ENCODE peak calls at places on chromosomes 3 and 15, in seven cellular contexts. One of them, this sample, is unnamed.
A peak's percentile ranks its signal among the peaks of the same experiment; 100 is the strongest.

GRCh38 chr3:142418926-142419592 is 28.8 kb downstream of the XRN1 start:
- DNase-seq in GM23248: no peak
- DNase-seq in PC-3: no peak
- DNase-seq in astrocyte: no peak
- DNase-seq in kidney: no peak
- DNase-seq in H9: no peak
- DNase-seq in HCT116: no peak
- DNase-seq in this sample: no peak

GRCh38 chr3:27483117-27484001 is 825 bp downstream of the SLC4A7 start:
- DNase-seq in astrocyte: peak; percentile 86
- DNase-seq in HCT116: no peak
- DNase-seq in GM23248: peak; percentile 84
- DNase-seq in PC-3: peak; percentile 66
- DNase-seq in H9: peak; percentile 43
- DNase-seq in kidney: peak; percentile 86
- DNase-seq in this sample: peak; percentile 73

GRCh38 chr3:125079675-125080045 is 23.9 kb upstream of the HEG1 start:
- DNase-seq in H9: no peak
- DNase-seq in GM23248: peak; percentile 54
- DNase-seq in kidney: no peak
- DNase-seq in astrocyte: no peak
- DNase-seq in PC-3: peak; percentile 60
- DNase-seq in HCT116: peak; percentile 27
- DNase-seq in this sample: peak; percentile 49

GRCh38 chr3:115922681-115923347 is 299.5 kb downstream of the GAP43 start:
- DNase-seq in H9: peak; percentile 64
- DNase-seq in astrocyte: peak; percentile 54
- DNase-seq in PC-3: peak; percentile 53
- DNase-seq in GM23248: peak; percentile 56
- DNase-seq in kidney: no peak
- DNase-seq in HCT116: peak; percentile 12
- DNase-seq in this sample: peak; percentile 49

GRCh38 chr3:43181202-43181910 is 75.5 kb upstream of the POMGNT2 start:
- DNase-seq in astrocyte: no peak
- DNase-seq in HCT116: no peak
- DNase-seq in H9: no peak
- DNase-seq in PC-3: peak; percentile 92
- DNase-seq in kidney: no peak
- DNase-seq in GM23248: no peak
- DNase-seq in this sample: no peak

GRCh38 chr3:56590814-56591213 is 33.8 kb downstream of the CCDC66 start:
- DNase-seq in GM23248: peak; percentile 3
- DNase-seq in astrocyte: peak; percentile 69
- DNase-seq in kidney: no peak
- DNase-seq in HCT116: no peak
- DNase-seq in PC-3: peak; percentile 67
- DNase-seq in H9: no peak
- DNase-seq in this sample: peak; percentile 4

GRCh38 chr3:99875925-99876781 is 58.5 kb downstream of the CMSS1 start:
- DNase-seq in GM23248: peak; percentile 93
- DNase-seq in kidney: peak; percentile 94
- DNase-seq in PC-3: no peak
- DNase-seq in HCT116: no peak
- DNase-seq in astrocyte: peak; percentile 65
- DNase-seq in H9: peak; percentile 92
- DNase-seq in this sample: peak; percentile 94

GRCh38 chr3:155712008-155712407 is 32.9 kb downstream of the PLCH1 start:
- DNase-seq in kidney: no peak
- DNase-seq in PC-3: no peak
- DNase-seq in H9: no peak
- DNase-seq in astrocyte: no peak
- DNase-seq in HCT116: no peak
- DNase-seq in GM23248: peak; percentile 46
- DNase-seq in this sample: no peak

GRCh38 chr15:58840048-58840447 is 68.9 kb downstream of the MINDY2 start:
- DNase-seq in kidney: no peak
- DNase-seq in H9: no peak
- DNase-seq in HCT116: no peak
- DNase-seq in GM23248: no peak
- DNase-seq in PC-3: peak; percentile 59
- DNase-seq in astrocyte: peak; percentile 51
- DNase-seq in this sample: no peak

GRCh38 chr3:56251343-56251945 is 216.8 kb downstream of the ERC2 start:
- DNase-seq in H9: no peak
- DNase-seq in GM23248: peak; percentile 60
- DNase-seq in PC-3: peak; percentile 76
- DNase-seq in kidney: no peak
- DNase-seq in HCT116: peak; percentile 24
- DNase-seq in astrocyte: peak; percentile 20
- DNase-seq in this sample: peak; percentile 88

GRCh38 chr3:172256101-172256687 is 192.1 kb downstream of the GHSR start:
- DNase-seq in GM23248: peak; percentile 80
- DNase-seq in HCT116: no peak
- DNase-seq in kidney: no peak
- DNase-seq in astrocyte: peak; percentile 68
- DNase-seq in H9: no peak
- DNase-seq in PC-3: no peak
- DNase-seq in this sample: peak; percentile 87

GRCh38 chr15:31325432-31325975 is 1.1 kb upstream of the KLF13 start:
- DNase-seq in HCT116: no peak
- DNase-seq in kidney: peak; percentile 96
- DNase-seq in GM23248: peak; percentile 58
- DNase-seq in PC-3: peak; percentile 4
- DNase-seq in H9: no peak
- DNase-seq in astrocyte: no peak
- DNase-seq in this sample: no peak

GRCh38 chr3:187684880-187685279 is 14.7 kb upstream of the SST start:
- DNase-seq in astrocyte: peak; percentile 72
- DNase-seq in GM23248: peak; percentile 27
- DNase-seq in HCT116: no peak
- DNase-seq in PC-3: peak; percentile 10
- DNase-seq in H9: no peak
- DNase-seq in kidney: no peak
- DNase-seq in this sample: no peak

GRCh38 chr15:63104727-63105126 is 16.9 kb upstream of the LACTB start:
- DNase-seq in kidney: no peak
- DNase-seq in astrocyte: peak; percentile 46
- DNase-seq in H9: no peak
- DNase-seq in GM23248: peak; percentile 54
- DNase-seq in PC-3: no peak
- DNase-seq in HCT116: no peak
- DNase-seq in this sample: peak; percentile 47

GRCh38 chr15:66646308-66646707 is 55.7 kb upstream of the SMAD6 start:
- DNase-seq in PC-3: no peak
- DNase-seq in GM23248: peak; percentile 96
- DNase-seq in kidney: no peak
- DNase-seq in H9: no peak
- DNase-seq in astrocyte: peak; percentile 30
- DNase-seq in HCT116: no peak
- DNase-seq in this sample: peak; percentile 77

GRCh38 chr3:185215873-185216586 is 37.8 kb downstream of the EHHADH start:
- DNase-seq in H9: no peak
- DNase-seq in HCT116: no peak
- DNase-seq in GM23248: peak; percentile 50
- DNase-seq in PC-3: peak; percentile 44
- DNase-seq in kidney: no peak
- DNase-seq in astrocyte: peak; percentile 10
- DNase-seq in this sample: peak; percentile 61

GRCh38 chr3:64295594-64295993 is 70.3 kb upstream of the PRICKLE2 start:
- DNase-seq in kidney: no peak
- DNase-seq in H9: no peak
- DNase-seq in astrocyte: peak; percentile 90
- DNase-seq in HCT116: no peak
- DNase-seq in PC-3: peak; percentile 67
- DNase-seq in GM23248: peak; percentile 97
- DNase-seq in this sample: peak; percentile 90

GRCh38 chr15:61301701-61302100 is 72.6 kb upstream of the RORA start:
- DNase-seq in HCT116: no peak
- DNase-seq in kidney: no peak
- DNase-seq in H9: no peak
- DNase-seq in astrocyte: no peak
- DNase-seq in GM23248: no peak
- DNase-seq in PC-3: no peak
- DNase-seq in this sample: no peak

GRCh38 chr3:36698314-36698713 is 66.0 kb downstream of the DCLK3 start:
- DNase-seq in PC-3: peak; percentile 16
- DNase-seq in astrocyte: no peak
- DNase-seq in HCT116: no peak
- DNase-seq in H9: no peak
- DNase-seq in kidney: no peak
- DNase-seq in GM23248: no peak
- DNase-seq in this sample: no peak

GRCh38 chr3:53807117-53807521 is 39.1 kb downstream of the CHDH start:
- DNase-seq in PC-3: no peak
- DNase-seq in H9: peak; percentile 20
- DNase-seq in astrocyte: no peak
- DNase-seq in GM23248: no peak
- DNase-seq in kidney: no peak
- DNase-seq in HCT116: no peak
- DNase-seq in this sample: no peak

GRCh38 chr3:179760944-179761343 is 108.1 kb downstream of the USP13 start:
- DNase-seq in kidney: no peak
- DNase-seq in H9: no peak
- DNase-seq in GM23248: peak; percentile 49
- DNase-seq in astrocyte: peak; percentile 61
- DNase-seq in HCT116: no peak
- DNase-seq in PC-3: peak; percentile 73
- DNase-seq in this sample: no peak

GRCh38 chr3:49412632-49413337 is 562 bp downstream of the TCTA start:
- DNase-seq in H9: no peak
- DNase-seq in HCT116: no peak
- DNase-seq in GM23248: peak; percentile 42
- DNase-seq in astrocyte: no peak
- DNase-seq in kidney: no peak
- DNase-seq in PC-3: no peak
- DNase-seq in this sample: no peak

DNA sequence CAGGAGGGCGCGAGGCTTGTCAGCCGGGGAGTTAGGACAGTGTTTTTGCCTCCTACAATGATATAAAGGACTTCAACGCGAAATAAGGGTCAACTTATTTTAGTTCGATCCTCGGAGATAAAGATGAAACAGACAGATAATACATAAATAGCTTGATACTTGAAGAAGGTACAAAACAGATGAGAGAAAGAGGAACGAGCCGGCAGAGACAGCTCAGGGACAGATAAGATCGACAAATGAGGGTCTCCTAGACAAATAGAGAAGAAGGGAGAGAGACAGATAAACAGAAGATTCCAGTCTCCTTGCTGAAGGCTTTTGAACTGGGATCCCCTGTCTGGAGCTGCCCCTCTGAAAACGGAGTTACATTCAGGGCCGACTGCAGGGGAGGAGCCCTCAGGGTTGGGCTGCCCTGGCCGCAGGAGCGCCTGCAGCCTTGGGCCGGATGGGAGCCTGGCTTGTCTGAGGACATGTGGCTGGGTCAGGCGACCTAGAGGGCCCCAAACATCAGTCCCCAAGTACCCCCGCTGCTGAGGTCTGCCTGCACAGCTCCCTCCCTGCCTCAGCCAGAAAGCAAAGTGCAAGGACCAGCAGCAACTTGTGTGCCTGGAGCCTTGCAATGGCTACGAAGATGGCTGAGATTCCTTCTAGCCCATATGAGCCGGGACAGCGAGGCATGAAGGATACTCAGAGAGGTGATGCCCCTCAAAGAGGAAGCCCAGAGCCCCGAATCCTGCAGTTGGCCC is 981 bp upstream of the SKOR1 start:
- DNase-seq in GM23248: no peak
- DNase-seq in astrocyte: no peak
- DNase-seq in H9: no peak
- DNase-seq in PC-3: no peak
- DNase-seq in kidney: peak; percentile 34
- DNase-seq in HCT116: no peak
- DNase-seq in this sample: no peak
- H3K9ac ChIP-seq in GM23248: no peak overlapping the region
- H3K9ac ChIP-seq in astrocyte: no peak overlapping the region
- H3K9ac ChIP-seq in H9: no peak overlapping the region
- H3K9ac ChIP-seq in PC-3: no peak overlapping the region
- H3K9ac ChIP-seq in kidney: no peak overlapping the region
- H3K9ac ChIP-seq in HCT116: no peak overlapping the region
- H3K9ac ChIP-seq in this sample: no peak overlapping the region

DNA sequence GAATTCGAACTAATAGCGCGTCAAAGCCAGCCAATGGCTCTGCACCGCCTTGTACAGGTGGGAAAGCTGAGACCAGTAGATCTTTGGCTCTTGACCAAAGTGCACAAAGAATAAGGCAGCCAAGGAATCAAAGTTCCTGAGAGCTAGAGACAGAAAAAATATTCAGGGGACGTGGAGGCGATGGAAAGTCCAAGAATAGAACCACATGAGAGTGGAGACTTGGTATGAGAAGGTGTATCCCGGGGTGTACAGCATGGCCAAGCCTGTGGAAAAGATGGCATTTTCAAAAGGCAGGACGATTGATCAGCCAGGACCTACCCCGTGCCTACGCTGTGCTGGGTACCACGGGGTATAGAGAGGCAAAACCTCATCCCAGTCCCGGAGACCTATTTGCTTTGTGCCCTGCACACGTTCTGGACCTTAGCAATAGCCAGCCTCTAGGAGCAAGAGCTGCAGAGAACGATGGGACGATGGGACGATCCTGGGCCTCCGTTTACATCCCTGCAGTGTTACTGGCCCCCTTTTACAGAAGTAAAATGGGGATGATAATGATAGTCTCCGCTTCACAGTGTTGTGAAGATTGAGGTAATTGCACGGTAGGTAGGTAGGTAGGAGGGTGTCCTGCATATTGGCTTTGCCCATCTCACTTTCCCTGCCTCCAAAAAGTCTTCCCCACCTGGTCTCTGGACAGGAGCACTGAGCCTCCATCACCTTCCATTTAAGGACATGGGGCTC is 583 bp upstream of the RBSN start:
- DNase-seq in HCT116: no peak
- DNase-seq in GM23248: no peak
- DNase-seq in PC-3: no peak
- DNase-seq in astrocyte: no peak
- DNase-seq in H9: no peak
- DNase-seq in kidney: no peak
- DNase-seq in this sample: no peak
- H3K4me1 ChIP-seq in HCT116: peaks cover 16% of the 10 kb centered on the region
- H3K4me1 ChIP-seq in GM23248: peaks cover 14% of the 10 kb centered on the region
- H3K4me1 ChIP-seq in PC-3: peaks cover 26% of the 10 kb centered on the region
- H3K4me1 ChIP-seq in astrocyte: peaks cover 15% of the 10 kb centered on the region
- H3K4me1 ChIP-seq in H9: peaks cover 3% of the 10 kb centered on the region
- H3K4me1 ChIP-seq in kidney: peaks cover 15% of the 10 kb centered on the region
- H3K4me1 ChIP-seq in this sample: peaks cover 21% of the 10 kb centered on the region

GRCh38 chr3:193861036-193861435 is 268.0 kb downstream of the OPA1 start:
- DNase-seq in kidney: no peak
- DNase-seq in HCT116: no peak
- DNase-seq in PC-3: no peak
- DNase-seq in H9: no peak
- DNase-seq in astrocyte: no peak
- DNase-seq in GM23248: no peak
- DNase-seq in this sample: no peak
- H3K9ac ChIP-seq in kidney: no peak overlapping the region
- H3K9ac ChIP-seq in HCT116: no peak overlapping the region
- H3K9ac ChIP-seq in PC-3: no peak overlapping the region
- H3K9ac ChIP-seq in H9: no peak overlapping the region
- H3K9ac ChIP-seq in astrocyte: no peak overlapping the region
- H3K9ac ChIP-seq in GM23248: no peak overlapping the region
- H3K9ac ChIP-seq in this sample: no peak overlapping the region

GRCh38 chr15:52233405-52233804 is 42.2 kb upstream of the GNB5 start:
- DNase-seq in HCT116: no peak
- DNase-seq in astrocyte: no peak
- DNase-seq in H9: no peak
- DNase-seq in PC-3: no peak
- DNase-seq in kidney: no peak
- DNase-seq in GM23248: peak; percentile 57
- DNase-seq in this sample: no peak
- H3K4me1 ChIP-seq in HCT116: peaks cover 10% of the 10 kb centered on the region
- H3K4me1 ChIP-seq in astrocyte: no peaks in the 10 kb centered on the region
- H3K4me1 ChIP-seq in H9: no peaks in the 10 kb centered on the region
- H3K4me1 ChIP-seq in PC-3: no peaks in the 10 kb centered on the region
- H3K4me1 ChIP-seq in kidney: no peaks in the 10 kb centered on the region
- H3K4me1 ChIP-seq in GM23248: peaks cover 18% of the 10 kb centered on the region
- H3K4me1 ChIP-seq in this sample: peaks cover 10% of the 10 kb centered on the region

This sample was measured in adipocyte.